ENCODE peak calls at places on chromosomes 7 and 10, in ten cellular contexts. One of them, this sample, is unnamed.

GRCh38 chr7:82382276-82382675 is 61.3 kb downstream of the CACNA2D1 start:
- DNase-seq in GM20000: no peak
- DNase-seq in kidney glomerular epithelial cell: peak
- DNase-seq in activated naive CD4-positive, alpha-beta T cell: no peak
- DNase-seq in NCI-H1417: peak
- DNase-seq in SW480: no peak
- DNase-seq in dorsolateral prefrontal cortex: no peak
- DNase-seq in HAP-1: peak
- DNase-seq in T1000: no peak
- DNase-seq in midbrain: no peak
- DNase-seq in this sample: peak

GRCh38 chr7:9507281-9507680 is 1073.9 kb downstream of the NXPH1 start:
- DNase-seq in GM20000: no peak
- DNase-seq in kidney glomerular epithelial cell: no peak
- DNase-seq in activated naive CD4-positive, alpha-beta T cell: no peak
- DNase-seq in NCI-H1417: no peak
- DNase-seq in SW480: no peak
- DNase-seq in dorsolateral prefrontal cortex: no peak
- DNase-seq in HAP-1: no peak
- DNase-seq in T1000: no peak
- DNase-seq in midbrain: no peak
- DNase-seq in this sample: peak

GRCh38 chr7:25725483-25725882 is 426.5 kb upstream of the NFE2L3 start:
- DNase-seq in GM20000: no peak
- DNase-seq in kidney glomerular epithelial cell: no peak
- DNase-seq in activated naive CD4-positive, alpha-beta T cell: no peak
- DNase-seq in NCI-H1417: no peak
- DNase-seq in SW480: no peak
- DNase-seq in dorsolateral prefrontal cortex: no peak
- DNase-seq in HAP-1: no peak
- DNase-seq in T1000: no peak
- DNase-seq in midbrain: no peak
- DNase-seq in this sample: peak

GRCh38 chr7:95102662-95103061 is 195.3 kb downstream of the PPP1R9A start:
- DNase-seq in GM20000: no peak
- DNase-seq in kidney glomerular epithelial cell: peak
- DNase-seq in activated naive CD4-positive, alpha-beta T cell: no peak
- DNase-seq in NCI-H1417: no peak
- DNase-seq in SW480: peak
- DNase-seq in dorsolateral prefrontal cortex: no peak
- DNase-seq in HAP-1: no peak
- DNase-seq in T1000: no peak
- DNase-seq in midbrain: no peak
- DNase-seq in this sample: peak

GRCh38 chr10:129908406-129908805 is 55.7 kb downstream of the EBF3 start:
- DNase-seq in GM20000: no peak
- DNase-seq in kidney glomerular epithelial cell: no peak
- DNase-seq in activated naive CD4-positive, alpha-beta T cell: no peak
- DNase-seq in NCI-H1417: no peak
- DNase-seq in SW480: no peak
- DNase-seq in dorsolateral prefrontal cortex: no peak
- DNase-seq in HAP-1: no peak
- DNase-seq in T1000: no peak
- DNase-seq in midbrain: no peak
- DNase-seq in this sample: no peak

GRCh38 chr10:30047430-30047829 is 12.0 kb downstream of the JCAD start:
- DNase-seq in GM20000: no peak
- DNase-seq in kidney glomerular epithelial cell: no peak
- DNase-seq in activated naive CD4-positive, alpha-beta T cell: no peak
- DNase-seq in NCI-H1417: no peak
- DNase-seq in SW480: no peak
- DNase-seq in dorsolateral prefrontal cortex: no peak
- DNase-seq in HAP-1: no peak
- DNase-seq in T1000: no peak
- DNase-seq in midbrain: no peak
- DNase-seq in this sample: no peak

GRCh38 chr7:65307651-65308299 is 65.9 kb upstream of the ZNF92 start:
- DNase-seq in GM20000: peak
- DNase-seq in kidney glomerular epithelial cell: peak
- DNase-seq in activated naive CD4-positive, alpha-beta T cell: no peak
- DNase-seq in NCI-H1417: peak
- DNase-seq in SW480: peak
- DNase-seq in dorsolateral prefrontal cortex: no peak
- DNase-seq in HAP-1: peak
- DNase-seq in T1000: peak
- DNase-seq in midbrain: peak
- DNase-seq in this sample: peak

GRCh38 chr10:12741255-12741915 is 260.1 kb downstream of the CCDC3 start:
- DNase-seq in GM20000: no peak
- DNase-seq in kidney glomerular epithelial cell: no peak
- DNase-seq in activated naive CD4-positive, alpha-beta T cell: no peak
- DNase-seq in NCI-H1417: peak
- DNase-seq in SW480: no peak
- DNase-seq in dorsolateral prefrontal cortex: no peak
- DNase-seq in HAP-1: no peak
- DNase-seq in T1000: no peak
- DNase-seq in midbrain: peak
- DNase-seq in this sample: no peak

GRCh38 chr10:13789448-13789829 is 202.7 kb downstream of the PRPF18 start:
- DNase-seq in GM20000: no peak
- DNase-seq in kidney glomerular epithelial cell: no peak
- DNase-seq in activated naive CD4-positive, alpha-beta T cell: no peak
- DNase-seq in NCI-H1417: no peak
- DNase-seq in SW480: no peak
- DNase-seq in dorsolateral prefrontal cortex: no peak
- DNase-seq in HAP-1: no peak
- DNase-seq in T1000: no peak
- DNase-seq in midbrain: no peak
- DNase-seq in this sample: no peak

GRCh38 chr10:89151857-89152256 is 55.3 kb downstream of the CH25H start:
- DNase-seq in GM20000: no peak
- DNase-seq in kidney glomerular epithelial cell: no peak
- DNase-seq in activated naive CD4-positive, alpha-beta T cell: no peak
- DNase-seq in NCI-H1417: peak
- DNase-seq in SW480: peak
- DNase-seq in dorsolateral prefrontal cortex: no peak
- DNase-seq in HAP-1: no peak
- DNase-seq in T1000: no peak
- DNase-seq in midbrain: no peak
- DNase-seq in this sample: peak

GRCh38 chr10:6877351-6878066 is 297.4 kb upstream of the PRKCQ start:
- DNase-seq in GM20000: no peak
- DNase-seq in kidney glomerular epithelial cell: no peak
- DNase-seq in activated naive CD4-positive, alpha-beta T cell: no peak
- DNase-seq in NCI-H1417: peak
- DNase-seq in SW480: peak
- DNase-seq in dorsolateral prefrontal cortex: no peak
- DNase-seq in HAP-1: no peak
- DNase-seq in T1000: no peak
- DNase-seq in midbrain: no peak
- DNase-seq in this sample: no peak

GRCh38 chr10:92114201-92114600 is 176.7 kb downstream of the CPEB3 start:
- DNase-seq in GM20000: no peak
- DNase-seq in kidney glomerular epithelial cell: no peak
- DNase-seq in activated naive CD4-positive, alpha-beta T cell: no peak
- DNase-seq in NCI-H1417: no peak
- DNase-seq in SW480: no peak
- DNase-seq in dorsolateral prefrontal cortex: no peak
- DNase-seq in HAP-1: no peak
- DNase-seq in T1000: no peak
- DNase-seq in midbrain: no peak
- DNase-seq in this sample: no peak

GRCh38 chr7:139886206-139886605 is 57.1 kb downstream of the TBXAS1 start:
- DNase-seq in GM20000: no peak
- DNase-seq in kidney glomerular epithelial cell: no peak
- DNase-seq in activated naive CD4-positive, alpha-beta T cell: no peak
- DNase-seq in NCI-H1417: no peak
- DNase-seq in SW480: peak
- DNase-seq in dorsolateral prefrontal cortex: no peak
- DNase-seq in HAP-1: no peak
- DNase-seq in T1000: no peak
- DNase-seq in midbrain: no peak
- DNase-seq in this sample: peak

GRCh38 chr10:11358046-11358445 is 253.4 kb downstream of the USP6NL start:
- DNase-seq in GM20000: no peak
- DNase-seq in kidney glomerular epithelial cell: no peak
- DNase-seq in activated naive CD4-positive, alpha-beta T cell: no peak
- DNase-seq in NCI-H1417: no peak
- DNase-seq in SW480: no peak
- DNase-seq in dorsolateral prefrontal cortex: no peak
- DNase-seq in HAP-1: no peak
- DNase-seq in T1000: no peak
- DNase-seq in midbrain: no peak
- DNase-seq in this sample: no peak

This sample was measured in fibroblast of lung.